ENCODE peak calls at places on chromosomes 16 and 17, in five cellular contexts. Y is amniotic stem cell, R is NCI-H1694 treated with DMSO at 0.1 percent for 48 hours, W is ELF-1, S is H7. V is an unnamed sample.

GRCh38 chr17:13542612-13543011 is 59.1 kb downstream of the HS3ST3A1 start:
- DNase-seq in Y (no peak), R (no peak), W (peak; percentile 21), S (no peak), V (no peak)

GRCh38 chr17:27559506-27559931 is 71.5 kb upstream of the LGALS9 start:
- DNase-seq in Y (no peak), R (no peak), W (no peak), S (peak; percentile 61), V (no peak)

GRCh38 chr16:89759742-89760366 is 38.5 kb downstream of the ZNF276 start:
- DNase-seq in Y (no peak), R (no peak), W (no peak), S (no peak), V (no peak)

GRCh38 chr17:82863941-82864720 is 24.3 kb upstream of the ZNF750 start:
- DNase-seq in Y (peak; percentile 12), R (peak; percentile 60), W (peak; percentile 60), S (no peak), V (no peak)

GRCh38 chr17:35972535-35972934 is 8.8 kb downstream of the CCL16 start:
- DNase-seq in Y (no peak), R (no peak), W (no peak), S (no peak), V (no peak)

GRCh38 chr16:69796285-69797118 is 34.4 kb downstream of the WWP2 start:
- DNase-seq in Y (peak; percentile 38), R (peak; percentile 44), W (peak; percentile 60), S (peak; percentile 66), V (peak; percentile 83)

GRCh38 chr16:73000020-73000906 is 47.7 kb downstream of the ZFHX3 start:
- DNase-seq in Y (no peak), R (no peak), W (peak; percentile 50), S (no peak), V (peak; percentile 91)

GRCh38 chr16:73068546-73069401 is 20.8 kb upstream of the ZFHX3 start:
- DNase-seq in Y (peak; percentile 54), R (no peak), W (no peak), S (no peak), V (no peak)

GRCh38 chr17:55348749-55349354 is 72.8 kb downstream of the MMD start:
- DNase-seq in Y (peak; percentile 30), R (peak; percentile 72), W (peak; percentile 55), S (peak; percentile 32), V (peak; percentile 35)

GRCh38 chr17:14672830-14673229 is 371.9 kb downstream of the HS3ST3B1 start:
- DNase-seq in Y (no peak), R (no peak), W (peak; percentile 20), S (no peak), V (no peak)

GRCh38 chr16:30659507-30660423 is 1.5 kb downstream of the FBRS start:
- DNase-seq in Y (no peak), R (no peak), W (no peak), S (peak; percentile 60), V (no peak)

GRCh38 chr17:57354669-57355068 is 98.3 kb downstream of the MSI2 start:
- DNase-seq in Y (no peak), R (no peak), W (no peak), S (no peak), V (no peak)

GRCh38 chr16:13896543-13897182 is 23.3 kb upstream of the ERCC4 start:
- DNase-seq in Y (no peak), R (no peak), W (no peak), S (no peak), V (no peak)

GRCh38 chr16:88810868-88811599 is 694 bp downstream of the APRT start:
- DNase-seq in Y (peak; percentile 43), R (peak; percentile 45), W (peak; percentile 59), S (peak; percentile 85), V (peak; percentile 83)

GRCh38 chr17:9386401-9386800 is 189.2 kb downstream of the STX8 start:
- DNase-seq in Y (no peak), R (no peak), W (no peak), S (no peak), V (no peak)

GRCh38 chr17:43003542-43004172 is 2.9 kb upstream of the IFI35 start:
- DNase-seq in Y (no peak), R (no peak), W (peak; percentile 40), S (peak; percentile 57), V (no peak)

GRCh38 chr17:69608808-69609494 is 194.5 kb downstream of the MAP2K6 start:
- DNase-seq in Y (peak; percentile 84), R (no peak), W (no peak), S (no peak), V (peak; percentile 20)

GRCh38 chr17:61495161-61495857 is 43.1 kb downstream of the TBX4 start:
- DNase-seq in Y (no peak), R (no peak), W (peak; percentile 27), S (peak; percentile 35), V (no peak)

V was measured in globus pallidus.